ENCODE peak calls at places on chromosomes 3 and 15, in six cellular contexts. W, J, S, Z, T and Y are unnamed samples.

GRCh38 chr3:111227216-111227615 is 155.6 kb downstream of the NECTIN3 start:
- DNase-seq in Z (no peak), S (no peak), J (peak), T (no peak), W (no peak), Y (peak)

GRCh38 chr15:59501531-59502113 is 63.6 kb downstream of the FAM81A start:
- DNase-seq in S (peak), W (no peak), Z (no peak), T (peak), J (peak), Y (peak)

GRCh38 chr15:37245358-37245757 is 145.0 kb upstream of the MEIS2 start:
- DNase-seq in T (no peak), W (no peak), Z (no peak), J (no peak), S (no peak), Y (no peak)

GRCh38 chr3:114453296-114453888 is 159.6 kb downstream of the TIGIT start:
- DNase-seq in J (no peak), T (no peak), Z (no peak), S (no peak), W (no peak), Y (no peak)

GRCh38 chr15:31476866-31477265 is 150.2 kb downstream of the KLF13 start:
- DNase-seq in T (no peak), S (no peak), J (no peak), Z (no peak), W (no peak), Y (no peak)

GRCh38 chr3:112640864-112641751 is at the start of gene CCDC80:
- DNase-seq in T (no peak), Z (no peak), W (no peak), J (peak), S (peak), Y (peak)

GRCh38 chr3:141998674-141999290 is 122.3 kb downstream of the ATP1B3 start:
- DNase-seq in W (no peak), S (no peak), Z (no peak), T (no peak), J (peak), Y (peak)

GRCh38 chr3:106797461-106797860 is 579.8 kb upstream of the CCDC54 start:
- DNase-seq in W (no peak), S (no peak), T (no peak), Z (no peak), J (no peak), Y (no peak)

GRCh38 chr3:137105277-137105977 is 147.6 kb downstream of the IL20RB start:
- DNase-seq in S (peak), W (peak), T (no peak), Z (peak), J (peak), Y (peak)

GRCh38 chr15:64898406-64898805 is 13.3 kb upstream of the ANKDD1A start:
- DNase-seq in W (no peak), S (no peak), T (no peak), Z (no peak), J (no peak), Y (no peak)

GRCh38 chr3:59798372-59799086 is 748.7 kb upstream of the CFAP20DC start:
- DNase-seq in Z (no peak), T (no peak), W (no peak), J (no peak), S (no peak), Y (no peak)

GRCh38 chr15:100939786-100940185 is 20.6 kb downstream of the LRRK1 start:
- DNase-seq in Z (no peak), S (no peak), T (no peak), W (no peak), J (no peak), Y (no peak)

GRCh38 chr15:40795019-40795418 is 11.9 kb upstream of the ZFYVE19 start:
- DNase-seq in T (no peak), J (no peak), S (no peak), W (no peak), Z (no peak), Y (no peak)

GRCh38 chr15:68781766-68782588 is 38.7 kb downstream of the ANP32A start:
- DNase-seq in J (no peak), T (no peak), S (no peak), W (no peak), Z (no peak), Y (no peak)

GRCh38 chr15:71588746-71589145 is 221.6 kb upstream of the NR2E3 start:
- DNase-seq in J (peak), T (no peak), Z (no peak), S (no peak), W (no peak), Y (peak)

GRCh38 chr15:100703032-100703578 is 100.7 kb downstream of the ASB7 start:
- DNase-seq in J (peak), W (no peak), S (no peak), Z (no peak), T (peak), Y (peak)

GRCh38 chr3:13595001-13595421 is 46.1 kb downstream of the FBLN2 start:
- DNase-seq in T (no peak), Z (no peak), J (no peak), W (no peak), S (no peak), Y (no peak)

GRCh38 chr15:89500397-89501270 is 4.3 kb upstream of the RHCG start:
- DNase-seq in J (no peak), W (no peak), T (no peak), Z (no peak), S (no peak), Y (no peak)

GRCh38 chr3:171585029-171585428 is 124.8 kb upstream of the TNIK start:
- DNase-seq in S (no peak), T (no peak), Z (no peak), W (no peak), J (no peak), Y (no peak)

GRCh38 chr3:126349071-126349470 is 8.1 kb downstream of the KLF15 start:
- DNase-seq in J (no peak), W (no peak), T (no peak), S (no peak), Z (no peak), Y (no peak)

GRCh38 chr3:125116311-125117069 is 60.7 kb upstream of the HEG1 start:
- DNase-seq in T (no peak), W (no peak), J (peak), S (no peak), Z (no peak), Y (peak)

GRCh38 chr3:69500604-69501003 is 114.7 kb upstream of the FRMD4B start:
- DNase-seq in T (no peak), Z (peak), S (no peak), J (no peak), W (no peak), Y (no peak)

GRCh38 chr3:178140491-178140890 is 395.7 kb upstream of the KCNMB2 start:
- DNase-seq in T (no peak), J (peak), Z (no peak), S (no peak), W (no peak), Y (peak)

GRCh38 chr3:102105113-102105642 is 255.9 kb downstream of the NFKBIZ start:
- DNase-seq in J (no peak), W (no peak), Z (no peak), S (no peak), T (no peak), Y (no peak)

GRCh38 chr3:11272913-11273574 is 847 bp downstream of the ATG7 start:
- DNase-seq in T (no peak), W (no peak), Z (no peak), S (no peak), J (peak), Y (peak)

GRCh38 chr15:100627789-100628395 is 25.5 kb downstream of the ASB7 start:
- DNase-seq in W (peak), T (peak), Z (peak), S (peak), J (peak), Y (peak)

GRCh38 chr3:36459177-36459576 is 78.9 kb downstream of the STAC start:
- DNase-seq in S (no peak), W (no peak), Z (no peak), J (no peak), T (no peak), Y (no peak)

GRCh38 chr3:7695067-7695466 is 806.6 kb upstream of the LMCD1 start:
- DNase-seq in T (no peak), J (no peak), S (no peak), W (no peak), Z (no peak), Y (no peak)

GRCh38 chr15:97841558-97841957 is 118.9 kb upstream of the ARRDC4 start:
- DNase-seq in J (no peak), S (no peak), T (no peak), Z (no peak), W (no peak), Y (no peak)

GRCh38 chr3:175057406-175057805 is 198.3 kb downstream of the NAALADL2 start:
- DNase-seq in T (no peak), W (no peak), Z (no peak), J (no peak), S (peak), Y (no peak)

GRCh38 chr15:29863438-29863837 is 41.2 kb upstream of the TJP1 start:
- DNase-seq in J (no peak), S (no peak), W (no peak), T (no peak), Z (no peak), Y (no peak)

GRCh38 chr15:26083457-26084350 is 220.6 kb upstream of the ATP10A start:
- DNase-seq in J (no peak), S (no peak), Z (no peak), W (no peak), T (no peak), Y (peak)

GRCh38 chr3:67700596-67700995 is 46.2 kb upstream of the SUCLG2 start:
- DNase-seq in J (no peak), Z (no peak), S (no peak), T (no peak), W (no peak), Y (no peak)